ENCODE peak calls at places on chromosomes 11 and 22, in seven cellular contexts. L is skeletal muscle cell; B is spleen; I is T-helper 2 cell; G is HFF-Myc; Q is stimulated activated CD8-positive, alpha-beta memory T cell treated with anti-CD3 and anti-CD28 coated beads, Interleukin-12 subunit alpha, Interleukin-12 subunit beta, amount 100 ng/mL, for 1 hour; R is lower leg skin. U is an unnamed sample.

GRCh38 chr11:61037694-61038093 is 64.6 kb upstream of the CD5 start:
- DNase-seq in Q (no peak), B (no peak), R (no peak), G (no peak), L (no peak), I (no peak), U (no peak)

GRCh38 chr11:86983071-86983488 is 27.9 kb upstream of the FZD4 start:
- DNase-seq in L (no peak), I (no peak), R (peak; percentile 37), B (no peak), Q (no peak), G (no peak), U (no peak)

GRCh38 chr11:19698493-19699292 is 13.9 kb upstream of the NAV2 start:
- DNase-seq in Q (no peak), L (peak; percentile 83), B (no peak), I (no peak), R (peak; percentile 86), G (no peak), U (no peak)

GRCh38 chr22:38032681-38033521 is 24.3 kb upstream of the PICK1 start:
- DNase-seq in I (no peak), R (no peak), Q (no peak), G (peak; percentile 85), B (no peak), L (peak; percentile 84), U (no peak)

GRCh38 chr11:65295001-65295400 is 19.7 kb upstream of the CDC42EP2 start:
- DNase-seq in R (no peak), Q (no peak), I (no peak), B (no peak), G (no peak), L (no peak), U (peak; percentile 54)

GRCh38 chr11:68521962-68522626 is 61.5 kb downstream of the PPP6R3 start:
- DNase-seq in L (no peak), B (no peak), I (no peak), G (no peak), R (no peak), Q (no peak), U (no peak)

GRCh38 chr22:43226368-43226979 is 39.5 kb upstream of the TTLL12 start:
- DNase-seq in B (no peak), I (no peak), R (no peak), Q (no peak), L (no peak), G (no peak), U (no peak)

GRCh38 chr22:19085233-19086043 is 36.8 kb downstream of the DGCR2 start:
- DNase-seq in B (no peak), Q (no peak), G (no peak), L (peak; percentile 12), R (no peak), I (no peak), U (no peak)

GRCh38 chr22:32574397-32574796 is 99.8 kb downstream of the FBXO7 start:
- DNase-seq in I (no peak), R (no peak), L (no peak), Q (no peak), B (no peak), G (no peak), U (no peak)

GRCh38 chr11:58494096-58494495 is 13.8 kb downstream of the OR5B21 start:
- DNase-seq in I (no peak), L (no peak), B (no peak), Q (no peak), G (no peak), R (no peak), U (no peak)

GRCh38 chr11:2518112-2518982 is 73.5 kb downstream of the KCNQ1 start:
- DNase-seq in Q (no peak), B (peak; percentile 67), L (no peak), I (no peak), G (no peak), R (peak; percentile 7), U (peak; percentile 45)

GRCh38 chr22:17804331-17805080 is 30.2 kb upstream of the BID start:
- DNase-seq in B (no peak), L (no peak), Q (no peak), G (no peak), I (no peak), R (no peak), U (no peak)

GRCh38 chr11:65571940-65572339 is 398 bp upstream of the FAM89B start:
- DNase-seq in B (no peak), I (no peak), G (no peak), L (no peak), R (no peak), Q (no peak), U (no peak)

GRCh38 chr11:43943357-43943930 is 1.0 kb downstream of the C11orf96 start:
- DNase-seq in R (no peak), I (no peak), Q (no peak), B (peak; percentile 69), L (no peak), G (no peak), U (no peak)

GRCh38 chr11:68999093-68999747 is 13.8 kb downstream of the MRGPRF start:
- DNase-seq in Q (no peak), B (peak; percentile 70), G (no peak), I (no peak), L (no peak), R (no peak), U (peak; percentile 32)

GRCh38 chr11:45333506-45333971 is 47.4 kb upstream of the SYT13 start:
- DNase-seq in L (peak; percentile 6), B (no peak), Q (no peak), G (peak; percentile 11), R (no peak), I (no peak), U (no peak)

GRCh38 chr11:36702330-36703054 is 104.5 kb upstream of the RAG2 start:
- DNase-seq in L (peak; percentile 21), R (no peak), G (peak; percentile 38), B (no peak), I (no peak), Q (no peak), U (no peak)

GRCh38 chr11:103499710-103500340 is 390.6 kb downstream of the DYNC2H1 start:
- DNase-seq in R (no peak), G (no peak), Q (no peak), I (no peak), B (no peak), L (no peak), U (no peak)

GRCh38 chr11:35752115-35752514 is 89.5 kb downstream of the TRIM44 start:
- DNase-seq in L (no peak), I (no peak), B (no peak), R (no peak), Q (no peak), G (no peak), U (no peak)

GRCh38 chr11:128757886-128758612 is 64.2 kb downstream of the FLI1 start:
- DNase-seq in R (no peak), L (no peak), I (no peak), Q (no peak), B (peak; percentile 80), G (no peak), U (no peak)

GRCh38 chr11:83035070-83035854 is 36.4 kb downstream of the RAB30 start:
- DNase-seq in I (no peak), G (no peak), B (no peak), Q (no peak), L (peak; percentile 44), R (peak; percentile 46), U (no peak)

GRCh38 chr11:128036006-128036405 is 551.4 kb downstream of the ETS1 start:
- DNase-seq in L (no peak), B (no peak), G (no peak), R (no peak), I (no peak), Q (no peak), U (no peak)

GRCh38 chr11:71311176-71311925 is 59.0 kb upstream of the SHANK2 start:
- DNase-seq in G (no peak), L (no peak), Q (no peak), B (peak; percentile 19), R (no peak), I (no peak), U (no peak)

GRCh38 chr11:31987118-31988005 is 103.5 kb upstream of the RCN1 start:
- DNase-seq in B (no peak), L (no peak), G (no peak), I (no peak), Q (no peak), R (no peak), U (no peak)

GRCh38 chr11:61587541-61587941 is 6.7 kb upstream of the SYT7 start:
- DNase-seq in I (peak; percentile 16), L (no peak), R (no peak), Q (no peak), G (no peak), B (peak; percentile 80), U (no peak)

GRCh38 chr22:36862251-36863242 is 1.7 kb downstream of the NCF4 start:
- DNase-seq in G (no peak), L (no peak), B (peak; percentile 90), R (peak; percentile 50), I (no peak), Q (no peak), U (no peak)

GRCh38 chr11:91396243-91397133 is 828.1 kb upstream of the FAT3 start:
- DNase-seq in I (no peak), Q (no peak), B (no peak), R (no peak), G (no peak), L (peak; percentile 4), U (no peak)

GRCh38 chr22:29443861-29444431 is 5.6 kb downstream of the RFPL1 start:
- DNase-seq in I (no peak), Q (no peak), R (no peak), L (no peak), G (no peak), B (no peak), U (no peak)

GRCh38 chr11:29448246-29448877 is 568.5 kb downstream of the KCNA4 start:
- DNase-seq in R (no peak), L (peak; percentile 10), I (no peak), G (no peak), Q (no peak), B (no peak), U (no peak)

GRCh38 chr22:39117585-39118191 is 20.6 kb downstream of the APOBEC3H start:
- DNase-seq in B (peak; percentile 83), I (peak; percentile 75), R (no peak), L (peak; percentile 20), G (no peak), Q (peak; percentile 57), U (no peak)

GRCh38 chr11:111975076-111975806 is 38.1 kb downstream of the DIXDC1 start:
- DNase-seq in B (no peak), R (no peak), I (no peak), G (no peak), Q (no peak), L (no peak), U (no peak)

U was measured in kidney.